ENCODE peak calls at places on chromosome X, in four cellular contexts. N, G, Q and O are unnamed samples.

GRCh38 chrX:122219735-122220134 is 964.3 kb upstream of the GRIA3 start:
- DNase-seq in N (no peak), G (no peak), Q (no peak), O (no peak)

GRCh38 chrX:46572295-46572936 is 1.1 kb upstream of the CHST7 start:
- DNase-seq in G (no peak), Q (peak), N (no peak), O (no peak)

GRCh38 chrX:39125834-39126233 is 324.6 kb downstream of the MID1IP1 start:
- DNase-seq in N (no peak), G (no peak), Q (no peak), O (no peak)

GRCh38 chrX:123976671-123977316 is 15.3 kb downstream of the STAG2 start:
- DNase-seq in G (peak), Q (no peak), N (no peak), O (no peak)

GRCh38 chrX:19682712-19683331 is 167.5 kb upstream of the MAP3K15 start:
- DNase-seq in N (no peak), G (no peak), Q (no peak), O (no peak)

GRCh38 chrX:132737743-132738142 is 220.7 kb downstream of the HS6ST2 start:
- DNase-seq in N (no peak), G (no peak), Q (no peak), O (no peak)

GRCh38 chrX:149540621-149541520 is at the start of gene EOLA1:
- DNase-seq in Q (peak), N (no peak), G (peak), O (no peak)

GRCh38 chrX:17680732-17681413 is 56.4 kb upstream of the SCML1 start:
- DNase-seq in G (no peak), Q (no peak), N (no peak), O (no peak)

GRCh38 chrX:37314526-37314925 is 34.6 kb upstream of the PRRG1 start:
- DNase-seq in N (no peak), Q (no peak), G (no peak), O (no peak)

GRCh38 chrX:105564536-105564935 is 257.8 kb upstream of the NRK start:
- DNase-seq in G (no peak), Q (no peak), N (no peak), O (no peak)

GRCh38 chrX:67555578-67556203 is 11.9 kb downstream of the AR start:
- DNase-seq in N (peak), G (peak), Q (no peak), O (peak)

GRCh38 chrX:68894142-68894512 is 65.3 kb downstream of the EFNB1 start:
- DNase-seq in Q (no peak), N (no peak), G (no peak), O (no peak)

GRCh38 chrX:153336128-153336894 is 2.4 kb downstream of the ZNF275 start:
- DNase-seq in Q (no peak), G (no peak), N (no peak), O (no peak)

GRCh38 chrX:30275498-30275897 is 28.6 kb downstream of the MAGEB1 start:
- DNase-seq in G (no peak), N (no peak), Q (no peak), O (no peak)

GRCh38 chrX:118251251-118251650 is 94.7 kb upstream of the WDR44 start:
- DNase-seq in G (no peak), Q (no peak), N (no peak), O (no peak)

GRCh38 chrX:121356850-121357171 is 309.4 kb downstream of the GLUD2 start:
- DNase-seq in Q (no peak), N (no peak), G (no peak), O (no peak)

GRCh38 chrX:68912113-68912980 is 83.5 kb downstream of the EFNB1 start:
- DNase-seq in Q (no peak), N (no peak), G (no peak), O (peak)

GRCh38 chrX:69221239-69222102 is 56.2 kb upstream of the PJA1 start:
- DNase-seq in G (no peak), Q (no peak), N (no peak), O (peak)

GRCh38 chrX:41265615-41266014 is 68.3 kb upstream of the DDX3X start:
- DNase-seq in N (no peak), Q (no peak), G (no peak), O (no peak)

GRCh38 chrX:7074135-7074907 is 73.2 kb upstream of the STS start:
- DNase-seq in N (no peak), G (no peak), Q (no peak), O (no peak)

GRCh38 chrX:4925911-4926310 is 1212.5 kb upstream of the PRKX start:
- DNase-seq in Q (no peak), G (no peak), N (no peak), O (no peak)

GRCh38 chrX:9816094-9816700 is 30.0 kb downstream of the SHROOM2 start:
- DNase-seq in N (no peak), G (no peak), Q (no peak), O (no peak)

GRCh38 chrX:25206761-25207160 is 191.0 kb upstream of the ARX start:
- DNase-seq in Q (no peak), G (no peak), N (no peak), O (no peak)

GRCh38 chrX:131677655-131678628 is 134.1 kb downstream of the OR13H1 start:
- DNase-seq in Q (no peak), G (peak), N (peak), O (peak)

GRCh38 chrX:155962906-155963305 is 34.6 kb upstream of the IL9R start:
- DNase-seq in G (no peak), N (no peak), Q (no peak), O (no peak)

GRCh38 chrX:68490644-68491043 is 8.2 kb upstream of the YIPF6 start:
- DNase-seq in G (peak), N (peak), Q (no peak), O (no peak)

GRCh38 chrX:67651437-67652142 is 107.8 kb downstream of the AR start:
- DNase-seq in G (no peak), N (no peak), Q (no peak), O (no peak)

GRCh38 chrX:31420711-31421151 is 348.9 kb upstream of the FTHL17 start:
- DNase-seq in N (no peak), G (no peak), Q (no peak), O (no peak)

GRCh38 chrX:108090474-108091265 is 672 bp downstream of the PSMD10 start:
- DNase-seq in Q (no peak), N (no peak), G (peak), O (no peak)

GRCh38 chrX:12370444-12371089 is 232.3 kb downstream of the FRMPD4 start:
- DNase-seq in Q (no peak), G (no peak), N (no peak), O (no peak)

GRCh38 chrX:138775501-138775900 is 64.0 kb upstream of the FGF13 start:
- DNase-seq in N (peak), G (peak), Q (no peak), O (no peak)

GRCh38 chrX:20547649-20548051 is 280.9 kb upstream of the RPS6KA3 start:
- DNase-seq in Q (no peak), G (peak), N (no peak), O (no peak)

GRCh38 chrX:70313503-70313902 is 23.6 kb downstream of the KIF4A start:
- DNase-seq in G (no peak), N (no peak), Q (no peak), O (no peak)

GRCh38 chrX:108097380-108097779 is 5.8 kb downstream of the ATG4A start:
- DNase-seq in N (no peak), G (no peak), Q (no peak), O (no peak)

GRCh38 chrX:149540133-149540620 is 635 bp upstream of the EOLA1 start:
- DNase-seq in Q (no peak), N (peak), G (peak), O (peak)

GRCh38 chrX:54182864-54183613 is at the start of gene FAM120C:
- DNase-seq in Q (peak), N (peak), G (peak), O (peak)

GRCh38 chrX:120468071-120468470 is 1.0 kb downstream of the LAMP2 start:
- DNase-seq in G (no peak), Q (no peak), N (no peak), O (no peak)

GRCh38 chrX:48179691-48180090 is 16.9 kb downstream of the SSX5 start:
- DNase-seq in N (no peak), Q (no peak), G (no peak), O (no peak)

GRCh38 chrX:6225307-6226052 is 3.2 kb downstream of the NLGN4X start:
- DNase-seq in G (no peak), N (no peak), Q (no peak), O (no peak)

DNA sequence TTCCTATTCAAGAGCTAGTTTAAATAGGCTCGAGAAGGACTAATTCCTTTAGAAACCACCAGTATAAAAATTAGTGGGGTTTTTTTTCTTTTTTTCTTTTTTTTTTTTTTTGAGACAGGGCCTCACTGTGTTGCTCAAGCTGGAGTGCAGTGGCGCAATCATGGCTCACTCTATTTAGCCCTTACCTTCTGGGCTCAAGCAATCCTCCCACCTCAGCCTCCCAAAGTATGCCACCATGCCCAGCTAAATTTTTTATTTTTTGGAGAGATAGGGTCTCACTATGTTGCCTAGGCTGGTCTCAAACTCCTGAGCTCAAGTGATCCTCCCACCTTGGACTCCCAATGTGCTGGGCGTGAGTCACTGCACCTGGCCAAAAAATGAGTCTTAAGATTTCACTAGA is 52.8 kb downstream of the APOO start:
- DNase-seq in N (no peak), G (no peak), Q (no peak), O (no peak)
- TF ChIP-seq CBX5 in N (no peak), G (no peak), Q (no peak), O (no peak)

GRCh38 chrX:15384304-15384703 is at the start of gene VEGFD:
- DNase-seq in G (peak), Q (no peak), N (no peak), O (no peak)
- H3K9ac ChIP-seq in G (no peak), Q (no peak), N (no peak), O (no peak)

DNA sequence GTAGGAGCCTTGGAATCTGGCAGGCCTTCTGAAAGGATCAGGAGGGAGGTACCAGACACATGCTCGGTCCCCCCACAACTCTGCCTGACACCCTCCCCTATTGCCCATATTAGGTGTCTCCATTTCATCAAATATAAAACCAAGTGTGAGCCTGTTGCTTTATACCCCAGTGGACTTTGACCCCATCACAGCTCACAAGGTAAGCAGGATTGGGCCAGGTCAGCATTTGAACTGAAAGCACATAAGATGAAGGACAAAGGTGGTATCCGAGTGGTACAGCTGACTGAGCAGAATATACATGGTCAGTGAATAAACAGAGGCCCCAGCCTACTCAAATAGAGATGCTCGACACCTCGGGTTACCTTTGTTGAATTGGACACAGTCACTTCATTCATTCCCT is 20.0 kb downstream of the SLC25A43 start:
- DNase-seq in Q (no peak), N (no peak), G (peak), O (no peak)
- TF ChIP-seq CBX5 in Q (no peak), N (no peak), G (no peak), O (no peak)

DNA sequence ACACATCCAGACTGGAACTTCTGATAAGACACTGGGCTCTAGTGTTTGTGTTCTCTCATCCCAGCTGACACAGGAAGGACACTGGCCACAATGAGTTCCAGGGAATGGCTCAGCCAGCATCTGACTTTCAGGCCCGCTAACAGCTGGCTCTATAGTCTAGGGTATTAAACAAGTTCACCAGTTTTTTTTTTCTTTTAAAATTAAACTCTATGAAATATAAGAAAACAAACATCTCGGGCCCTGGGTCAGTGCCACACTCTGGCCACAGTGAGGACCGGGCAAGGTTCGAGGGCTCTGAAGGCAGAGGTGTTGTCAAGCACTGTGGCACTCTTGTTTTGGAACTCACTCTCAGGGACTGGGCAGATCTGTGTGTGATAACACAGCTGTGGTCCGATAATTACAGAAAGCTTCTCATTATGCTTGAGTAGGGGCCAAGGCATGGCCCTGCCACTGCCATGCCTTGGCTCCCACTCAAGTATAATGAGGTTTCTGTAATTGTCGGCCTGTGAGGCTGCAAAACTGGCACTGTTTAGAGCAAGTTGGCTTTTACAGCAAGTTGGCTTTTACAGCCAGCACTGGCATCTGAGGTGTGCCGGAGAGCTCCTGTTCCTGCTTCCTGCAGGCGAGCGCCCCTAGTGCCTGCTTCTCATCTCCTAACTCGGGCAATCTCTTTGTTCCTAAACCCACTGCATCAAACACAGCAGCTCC is 62.8 kb downstream of the PPP1R2C start:
- DNase-seq in G (peak), N (no peak), Q (no peak), O (peak)
- H3K9ac ChIP-seq in G (no peak), N (no peak), Q (no peak), O (no peak)

GRCh38 chrX:8755116-8755515 is 23.2 kb upstream of the ANOS1 start:
- DNase-seq in G (no peak), N (peak), Q (no peak), O (no peak)
- TF ChIP-seq CBX5 in G (no peak), N (no peak), Q (no peak), O (no peak)

GRCh38 chrX:40174594-40175415 is 77.0 kb upstream of the BCOR start:
- DNase-seq in Q (no peak), G (peak), N (no peak), O (no peak)
- H3K9ac ChIP-seq in Q (peak), G (peak), N (peak), O (peak)

DNA sequence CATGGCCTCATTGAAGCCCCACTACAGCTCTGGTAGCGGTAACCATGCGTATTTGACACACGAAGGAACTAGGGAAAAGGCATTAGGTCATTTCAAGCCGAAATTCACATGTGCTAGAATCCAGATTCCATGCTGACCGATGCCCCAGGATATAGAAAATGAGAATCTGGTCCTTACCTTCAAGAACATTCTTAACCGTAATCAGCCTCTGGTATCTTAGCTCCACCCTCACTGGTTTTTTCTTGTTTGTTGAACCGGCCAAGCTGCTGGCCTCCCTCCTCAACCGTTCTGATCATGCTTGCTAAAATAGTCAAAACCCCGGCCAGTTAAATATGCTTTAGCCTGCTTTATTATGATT is 875 bp downstream of the HPRT1 start:
- DNase-seq in G (no peak), N (no peak), Q (no peak), O (no peak)
- TF ChIP-seq CBX5 in G (no peak), N (no peak), Q (no peak), O (no peak)

GRCh38 chrX:154435171-154435733 is 1.7 kb upstream of the GDI1 start:
- DNase-seq in Q (no peak), N (no peak), G (no peak), O (no peak)

GRCh38 chrX:154436597-154437397 is at the start of gene GDI1:
- DNase-seq in G (no peak), Q (no peak), N (peak), O (no peak)

GRCh38 chrX:154434394-154435168 is 2.4 kb upstream of the GDI1 start:
- DNase-seq in G (no peak), N (no peak), Q (no peak), O (no peak)

GRCh38 chrX:154437398-154437752 is 421 bp downstream of the GDI1 start:
- DNase-seq in N (no peak), G (no peak), Q (no peak), O (no peak)

GRCh38 chrX:154436290-154436596 is 711 bp upstream of the GDI1 start:
- DNase-seq in Q (no peak), N (no peak), G (no peak), O (no peak)
- H3K9ac ChIP-seq in Q (no peak), N (peak), G (no peak), O (peak)

GRCh38 chrX:116230136-116230886 is 59.8 kb downstream of the AGTR2 start:
- DNase-seq in N (no peak), Q (no peak), G (peak), O (no peak)

GRCh38 chrX:116238093-116238492 is 67.5 kb downstream of the AGTR2 start:
- DNase-seq in N (no peak), Q (no peak), G (no peak), O (no peak)

GRCh38 chrX:116232833-116233232 is 62.3 kb downstream of the AGTR2 start:
- DNase-seq in N (no peak), Q (no peak), G (no peak), O (no peak)
- TF ChIP-seq CBX5 in N (no peak), Q (no peak), G (no peak), O (no peak)